ENCODE peak calls at places on chromosomes 1 and 21, in four cellular contexts. S is omental fat pad, Y is progenitor cell of endocrine pancreas, D is HFFc6. E is an unnamed sample.

GRCh38 chr1:169694304-169694703 is 17.1 kb downstream of the SELL start:
- DNase-seq in S (no peak), Y (no peak), D (no peak), E (no peak)

GRCh38 chr1:17663646-17664045 is 91.5 kb upstream of the ACTL8 start:
- DNase-seq in S (no peak), Y (no peak), D (no peak), E (no peak)

GRCh38 chr1:160284220-160284781 is 632 bp downstream of the PEX19 start:
- DNase-seq in S (peak), Y (no peak), D (peak), E (no peak)

GRCh38 chr1:33276573-33277298 is 20.4 kb downstream of the ZNF362 start:
- DNase-seq in S (no peak), Y (no peak), D (no peak), E (no peak)

GRCh38 chr1:59455206-59455605 is 158.3 kb downstream of the FGGY start:
- DNase-seq in S (no peak), Y (no peak), D (peak), E (no peak)

GRCh38 chr1:182095946-182096345 is 34.4 kb upstream of the ZNF648 start:
- DNase-seq in S (no peak), Y (no peak), D (no peak), E (no peak)

GRCh38 chr1:21541835-21542234 is 32.6 kb downstream of the ALPL start:
- DNase-seq in S (no peak), Y (no peak), D (peak), E (no peak)

GRCh38 chr21:43208561-43209332 is 39.9 kb downstream of the CRYAA start:
- DNase-seq in S (no peak), Y (peak), D (no peak), E (peak)

GRCh38 chr1:90591355-90591969 is 125.6 kb downstream of the BARHL2 start:
- DNase-seq in S (no peak), Y (no peak), D (no peak), E (no peak)

GRCh38 chr1:83704350-83704749 is 294.6 kb downstream of the TTLL7 start:
- DNase-seq in S (no peak), Y (no peak), D (no peak), E (no peak)

GRCh38 chr21:36722370-36723368 is 23.8 kb downstream of the SIM2 start:
- DNase-seq in S (no peak), Y (no peak), D (no peak), E (no peak)

GRCh38 chr1:30668546-30669327 is 54.6 kb downstream of the MATN1 start:
- DNase-seq in S (no peak), Y (no peak), D (peak), E (no peak)

GRCh38 chr1:38958967-38959366 is 17.3 kb upstream of the RHBDL2 start:
- DNase-seq in S (no peak), Y (no peak), D (peak), E (no peak)

GRCh38 chr1:90940746-90941145 is 81.1 kb downstream of the ZNF644 start:
- DNase-seq in S (no peak), Y (no peak), D (no peak), E (no peak)

GRCh38 chr1:153790996-153791855 is 16.0 kb downstream of the SLC27A3 start:
- DNase-seq in S (no peak), Y (no peak), D (peak), E (no peak)

GRCh38 chr1:51329443-51330325 is 678 bp downstream of the TTC39A start:
- DNase-seq in S (no peak), Y (no peak), D (no peak), E (no peak)

GRCh38 chr1:36738245-36738644 is 255.5 kb upstream of the CSF3R start:
- DNase-seq in S (no peak), Y (no peak), D (no peak), E (peak)

GRCh38 chr1:187096689-187097088 is 267.9 kb downstream of the PLA2G4A start:
- DNase-seq in S (no peak), Y (no peak), D (no peak), E (no peak)

GRCh38 chr1:219906924-219907771 is 21.2 kb downstream of the SLC30A10 start:
- DNase-seq in S (no peak), Y (no peak), D (no peak), E (no peak)

GRCh38 chr1:227883641-227884301 is 64.0 kb downstream of the WNT9A start:
- DNase-seq in S (no peak), Y (peak), D (no peak), E (no peak)

DNA sequence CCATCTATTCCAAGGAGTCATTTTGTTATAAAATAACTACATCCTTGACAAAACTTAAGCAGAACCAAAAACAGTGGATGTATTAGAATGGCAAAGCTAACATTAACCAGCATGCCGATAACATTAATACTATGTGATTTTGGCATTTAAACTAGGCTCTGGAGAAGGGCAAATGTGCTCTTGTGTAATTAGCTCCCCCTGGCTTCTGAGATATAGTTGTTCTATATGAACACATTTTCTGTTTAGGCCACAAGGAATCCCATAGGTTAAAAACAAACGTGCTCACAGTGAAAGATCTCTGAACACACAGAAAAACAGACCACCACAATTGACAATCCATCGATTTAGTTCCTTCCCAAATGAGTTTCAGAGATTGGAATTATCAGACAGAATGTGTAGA is 57.4 kb upstream of the TARS2 start:
- DNase-seq in S (no peak), Y (no peak), D (no peak), E (no peak)
- TF ChIP-seq CTCF in S (no peak), Y (no peak), D (peak), E (peak)

GRCh38 chr1:216184281-216184680 is 239.0 kb downstream of the USH2A start:
- DNase-seq in S (no peak), Y (no peak), D (no peak), E (no peak)
- TF ChIP-seq CTCF in S (no peak), Y (no peak), D (no peak), E (no peak)

GRCh38 chr1:31763671-31764306 is 351 bp downstream of the ADGRB2 start:
- DNase-seq in S (no peak), Y (no peak), D (no peak), E (no peak)

GRCh38 chr1:31762726-31763670 is 1.1 kb downstream of the ADGRB2 start:
- DNase-seq in S (no peak), Y (peak), D (peak), E (peak)

GRCh38 chr1:31765516-31765915 is 1.4 kb upstream of the ADGRB2 start:
- DNase-seq in S (no peak), Y (no peak), D (no peak), E (no peak)

GRCh38 chr1:31765041-31765467 is 914 bp upstream of the ADGRB2 start:
- DNase-seq in S (no peak), Y (no peak), D (no peak), E (no peak)

GRCh38 chr1:31764307-31765040 is at the start of gene ADGRB2:
- DNase-seq in S (no peak), Y (peak), D (no peak), E (no peak)
- TF ChIP-seq CTCF in S (no peak), Y (no peak), D (no peak), E (peak)

DNA sequence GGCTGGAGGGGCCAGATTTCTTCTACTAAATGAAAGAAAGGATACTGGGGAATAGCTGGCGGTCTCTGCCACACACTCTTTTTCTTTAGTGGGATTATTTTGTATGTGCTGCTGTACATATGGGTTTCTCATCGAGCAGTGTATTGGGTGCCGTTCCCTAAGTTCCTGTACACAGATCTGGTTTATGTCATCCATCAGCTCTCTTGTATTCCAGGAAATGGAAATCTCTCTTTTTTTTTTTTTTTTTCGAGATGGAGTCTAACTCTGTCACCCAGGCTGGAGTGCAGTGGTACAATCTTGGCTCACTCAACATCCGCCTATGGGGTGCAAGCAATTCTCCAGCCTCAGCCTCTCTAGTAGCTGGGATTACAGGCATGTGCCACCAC is 27.0 kb upstream of the NID1 start:
- DNase-seq in S (no peak), Y (no peak), D (no peak), E (no peak)
- TF ChIP-seq CTCF in S (no peak), Y (no peak), D (no peak), E (no peak)

GRCh38 chr1:70485624-70486023 is 74.6 kb downstream of the CTH start:
- DNase-seq in S (no peak), Y (no peak), D (no peak), E (no peak)

GRCh38 chr1:70487910-70488665 is 77.0 kb downstream of the CTH start:
- DNase-seq in S (no peak), Y (no peak), D (peak), E (no peak)

GRCh38 chr1:70490153-70490552 is 79.1 kb downstream of the CTH start:
- DNase-seq in S (no peak), Y (no peak), D (no peak), E (no peak)

GRCh38 chr1:70487471-70487840 is 76.4 kb downstream of the CTH start:
- DNase-seq in S (no peak), Y (no peak), D (no peak), E (no peak)

DNA sequence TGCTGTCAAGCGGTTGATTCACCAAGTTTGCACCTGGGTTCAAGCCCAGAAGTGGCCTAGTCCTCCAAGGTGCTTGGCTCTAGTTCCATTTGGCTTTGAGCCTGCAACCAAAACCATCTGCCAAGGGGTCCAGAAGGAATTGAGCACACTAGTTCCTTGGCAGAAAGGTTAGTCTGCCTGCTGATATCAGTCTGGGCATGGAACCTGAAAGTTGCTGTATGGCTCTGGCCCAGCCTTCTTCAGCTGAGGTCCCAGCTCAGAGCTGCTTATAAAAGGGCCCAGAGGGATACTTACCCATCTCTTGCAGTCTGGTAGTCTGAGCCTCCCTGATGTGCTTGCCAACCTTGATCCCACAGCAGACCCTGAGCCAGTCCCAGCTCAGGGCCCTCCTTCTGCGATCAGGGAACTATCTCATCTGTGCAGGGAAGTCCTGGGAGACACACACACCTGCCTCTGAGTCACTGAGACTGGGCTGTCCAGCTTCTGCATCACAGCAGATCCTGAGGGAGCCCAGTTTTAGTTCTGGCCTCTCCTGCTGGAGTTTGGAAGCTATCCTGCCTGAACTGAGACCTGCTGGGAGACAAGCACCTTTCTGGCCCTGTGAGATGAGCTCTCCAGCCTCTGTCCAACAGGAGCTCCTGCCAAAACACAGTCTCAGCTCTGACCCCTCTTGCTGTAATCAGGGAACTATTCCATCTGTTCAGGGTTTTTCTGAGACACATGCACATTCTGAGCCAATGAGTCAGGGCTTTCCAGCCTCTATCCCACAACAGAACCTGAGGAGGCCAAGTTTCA is 75.8 kb downstream of the CTH start:
- DNase-seq in S (no peak), Y (no peak), D (peak), E (no peak)
- TF ChIP-seq CTCF in S (no peak), Y (no peak), D (no peak), E (no peak)

DNA sequence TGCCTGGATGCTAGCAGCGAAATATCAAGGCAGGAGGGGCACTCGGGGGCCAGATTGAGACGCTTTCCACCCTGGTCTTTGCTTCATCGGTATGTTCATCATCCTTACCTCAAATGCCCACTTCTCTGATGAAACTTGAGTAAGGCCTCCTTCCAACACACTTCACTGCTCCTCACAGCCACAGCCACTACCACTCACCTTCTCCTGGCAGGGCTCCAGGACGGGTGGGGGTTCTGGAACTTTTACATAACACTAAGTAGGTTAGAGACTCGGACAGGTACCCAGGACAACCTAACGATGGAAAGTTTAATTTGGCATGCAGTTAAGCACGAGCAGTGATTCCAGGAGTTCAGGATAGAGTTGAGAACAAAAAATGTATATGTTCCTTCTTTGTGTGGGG is 73.9 kb upstream of the SPAG17 start:
- DNase-seq in S (no peak), Y (no peak), D (no peak), E (no peak)
- TF ChIP-seq CTCF in S (no peak), Y (no peak), D (no peak), E (no peak)

E was measured in type B pancreatic cell.